ENCODE peak calls at places on chromosomes 5 and 9, in five cellular contexts. One of them, this sample, is unnamed.

GRCh38 chr5:3210531-3210930 is 385.1 kb upstream of the IRX1 start:
- DNase-seq in progenitor cell of endocrine pancreas: no peak
- DNase-seq in activated T-helper 9 cell treated with anti-CD3 and anti-CD28 coated beads, Interleukin-2, amount 50 U/mL, for 16 hours: no peak
- DNase-seq in fibroblast of lung: no peak
- DNase-seq in GM12878: no peak
- DNase-seq in this sample: no peak

GRCh38 chr5:159655757-159656409 is 260.4 kb upstream of the ADRA1B start:
- DNase-seq in progenitor cell of endocrine pancreas: no peak
- DNase-seq in activated T-helper 9 cell treated with anti-CD3 and anti-CD28 coated beads, Interleukin-2, amount 50 U/mL, for 16 hours: no peak
- DNase-seq in fibroblast of lung: no peak
- DNase-seq in GM12878: no peak
- DNase-seq in this sample: no peak

GRCh38 chr5:77076961-77077820 is 9.9 kb downstream of the ZBED3 start:
- DNase-seq in progenitor cell of endocrine pancreas: peak
- DNase-seq in activated T-helper 9 cell treated with anti-CD3 and anti-CD28 coated beads, Interleukin-2, amount 50 U/mL, for 16 hours: peak
- DNase-seq in fibroblast of lung: peak
- DNase-seq in GM12878: no peak
- DNase-seq in this sample: peak

GRCh38 chr5:150350524-150351344 is 6.8 kb upstream of the TCOF1 start:
- DNase-seq in progenitor cell of endocrine pancreas: peak
- DNase-seq in activated T-helper 9 cell treated with anti-CD3 and anti-CD28 coated beads, Interleukin-2, amount 50 U/mL, for 16 hours: no peak
- DNase-seq in fibroblast of lung: peak
- DNase-seq in GM12878: peak
- DNase-seq in this sample: peak

GRCh38 chr5:123412206-123412605 is 11.0 kb downstream of the CEP120 start:
- DNase-seq in progenitor cell of endocrine pancreas: no peak
- DNase-seq in activated T-helper 9 cell treated with anti-CD3 and anti-CD28 coated beads, Interleukin-2, amount 50 U/mL, for 16 hours: no peak
- DNase-seq in fibroblast of lung: no peak
- DNase-seq in GM12878: no peak
- DNase-seq in this sample: no peak

GRCh38 chr9:7140401-7140800 is 382.6 kb downstream of the KDM4C start:
- DNase-seq in progenitor cell of endocrine pancreas: no peak
- DNase-seq in activated T-helper 9 cell treated with anti-CD3 and anti-CD28 coated beads, Interleukin-2, amount 50 U/mL, for 16 hours: no peak
- DNase-seq in fibroblast of lung: no peak
- DNase-seq in GM12878: no peak
- DNase-seq in this sample: no peak

GRCh38 chr5:96079075-96079474 is 117.4 kb upstream of the ELL2 start:
- DNase-seq in progenitor cell of endocrine pancreas: no peak
- DNase-seq in activated T-helper 9 cell treated with anti-CD3 and anti-CD28 coated beads, Interleukin-2, amount 50 U/mL, for 16 hours: no peak
- DNase-seq in fibroblast of lung: peak
- DNase-seq in GM12878: no peak
- DNase-seq in this sample: peak

GRCh38 chr9:134690946-134691694 is 49.5 kb downstream of the COL5A1 start:
- DNase-seq in progenitor cell of endocrine pancreas: no peak
- DNase-seq in activated T-helper 9 cell treated with anti-CD3 and anti-CD28 coated beads, Interleukin-2, amount 50 U/mL, for 16 hours: no peak
- DNase-seq in fibroblast of lung: peak
- DNase-seq in GM12878: no peak
- DNase-seq in this sample: peak

GRCh38 chr5:171813270-171813669 is 27.7 kb downstream of the SMIM23 start:
- DNase-seq in progenitor cell of endocrine pancreas: no peak
- DNase-seq in activated T-helper 9 cell treated with anti-CD3 and anti-CD28 coated beads, Interleukin-2, amount 50 U/mL, for 16 hours: no peak
- DNase-seq in fibroblast of lung: no peak
- DNase-seq in GM12878: no peak
- DNase-seq in this sample: no peak

GRCh38 chr5:78501411-78502338 is 141.3 kb downstream of the SCAMP1 start:
- DNase-seq in progenitor cell of endocrine pancreas: no peak
- DNase-seq in activated T-helper 9 cell treated with anti-CD3 and anti-CD28 coated beads, Interleukin-2, amount 50 U/mL, for 16 hours: no peak
- DNase-seq in fibroblast of lung: peak
- DNase-seq in GM12878: no peak
- DNase-seq in this sample: no peak

GRCh38 chr9:120473626-120474025 is 106.3 kb downstream of the CDK5RAP2 start:
- DNase-seq in progenitor cell of endocrine pancreas: no peak
- DNase-seq in activated T-helper 9 cell treated with anti-CD3 and anti-CD28 coated beads, Interleukin-2, amount 50 U/mL, for 16 hours: no peak
- DNase-seq in fibroblast of lung: no peak
- DNase-seq in GM12878: no peak
- DNase-seq in this sample: no peak

GRCh38 chr5:180471866-180472265 is 22.3 kb upstream of the CNOT6 start:
- DNase-seq in progenitor cell of endocrine pancreas: no peak
- DNase-seq in activated T-helper 9 cell treated with anti-CD3 and anti-CD28 coated beads, Interleukin-2, amount 50 U/mL, for 16 hours: no peak
- DNase-seq in fibroblast of lung: no peak
- DNase-seq in GM12878: no peak
- DNase-seq in this sample: no peak

GRCh38 chr9:113654605-113655193 is 191.2 kb downstream of the RGS3 start:
- DNase-seq in progenitor cell of endocrine pancreas: no peak
- DNase-seq in activated T-helper 9 cell treated with anti-CD3 and anti-CD28 coated beads, Interleukin-2, amount 50 U/mL, for 16 hours: no peak
- DNase-seq in fibroblast of lung: peak
- DNase-seq in GM12878: no peak
- DNase-seq in this sample: no peak

GRCh38 chr5:96969401-96969800 is 33.5 kb downstream of the LNPEP start:
- DNase-seq in progenitor cell of endocrine pancreas: no peak
- DNase-seq in activated T-helper 9 cell treated with anti-CD3 and anti-CD28 coated beads, Interleukin-2, amount 50 U/mL, for 16 hours: no peak
- DNase-seq in fibroblast of lung: peak
- DNase-seq in GM12878: no peak
- DNase-seq in this sample: no peak

GRCh38 chr5:95892784-95893354 is 68.8 kb downstream of the ELL2 start:
- DNase-seq in progenitor cell of endocrine pancreas: no peak
- DNase-seq in activated T-helper 9 cell treated with anti-CD3 and anti-CD28 coated beads, Interleukin-2, amount 50 U/mL, for 16 hours: no peak
- DNase-seq in fibroblast of lung: peak
- DNase-seq in GM12878: no peak
- DNase-seq in this sample: peak